ENCODE peak calls at places on chromosomes 3 and 15, in ten cellular contexts. H, P, W, C, E, I, D, A, K and X are unnamed samples.

GRCh38 chr3:186525369-186526255 is 18.6 kb downstream of the CRYGS start:
- DNase-seq in H (no peak), P (no peak), W (no peak), C (no peak), E (no peak), I (no peak), D (no peak), A (no peak), K (no peak), X (no peak)

GRCh38 chr3:9101286-9101685 is 138.0 kb upstream of the RAD18 start:
- DNase-seq in H (no peak), P (no peak), W (no peak), C (no peak), E (no peak), I (no peak), D (no peak), A (no peak), K (peak), X (no peak)

GRCh38 chr3:182967218-182968204 is 12.8 kb downstream of the DCUN1D1 start:
- DNase-seq in H (no peak), P (no peak), W (no peak), C (no peak), E (no peak), I (peak), D (peak), A (no peak), K (no peak), X (no peak)

GRCh38 chr3:59609967-59610366 is 560.1 kb upstream of the CFAP20DC start:
- DNase-seq in H (peak), P (no peak), W (no peak), C (no peak), E (peak), I (no peak), D (peak), A (no peak), K (peak), X (no peak)

GRCh38 chr15:27671794-27672438 is 427.2 kb downstream of the OCA2 start:
- DNase-seq in H (no peak), P (no peak), W (no peak), C (no peak), E (no peak), I (no peak), D (no peak), A (no peak), K (no peak), X (no peak)

GRCh38 chr15:85401108-85401765 is 20.8 kb downstream of the AKAP13 start:
- DNase-seq in H (no peak), P (no peak), W (no peak), C (no peak), E (no peak), I (no peak), D (no peak), A (no peak), K (no peak), X (no peak)

GRCh38 chr3:104763007-104763406 is 603.7 kb upstream of the ALCAM start:
- DNase-seq in H (no peak), P (no peak), W (no peak), C (peak), E (peak), I (no peak), D (peak), A (no peak), K (no peak), X (peak)

GRCh38 chr15:65076486-65077290 is at the start of gene KBTBD13:
- DNase-seq in H (no peak), P (no peak), W (no peak), C (no peak), E (no peak), I (no peak), D (no peak), A (no peak), K (no peak), X (no peak)

GRCh38 chr15:46461416-46461815 is 826.6 kb downstream of the SQOR start:
- DNase-seq in H (no peak), P (no peak), W (no peak), C (no peak), E (no peak), I (no peak), D (peak), A (no peak), K (no peak), X (no peak)

GRCh38 chr15:61038387-61038786 is 190.7 kb downstream of the RORA start:
- DNase-seq in H (no peak), P (no peak), W (no peak), C (peak), E (peak), I (no peak), D (no peak), A (no peak), K (peak), X (peak)